ENCODE peak calls at places on chromosomes 7 and 10, in ten cellular contexts. One of them, this sample, is unnamed.

GRCh38 chr7:55552320-55553086 is 19.8 kb downstream of the VOPP1 start:
- DNase-seq in cardiac muscle cell: no peak
- DNase-seq in cardiac fibroblast: peak
- DNase-seq in fibroblast of pulmonary artery: peak
- DNase-seq in CD8-positive, alpha-beta T cell: no peak
- DNase-seq in lower leg skin: peak
- DNase-seq in A549: no peak
- DNase-seq in ovary: no peak
- DNase-seq in ascending aorta: peak
- DNase-seq in AG04450: no peak
- DNase-seq in this sample: peak

GRCh38 chr10:129236411-129236810 is 230.6 kb upstream of the MGMT start:
- DNase-seq in cardiac muscle cell: no peak
- DNase-seq in cardiac fibroblast: no peak
- DNase-seq in fibroblast of pulmonary artery: no peak
- DNase-seq in CD8-positive, alpha-beta T cell: no peak
- DNase-seq in lower leg skin: no peak
- DNase-seq in A549: no peak
- DNase-seq in ovary: no peak
- DNase-seq in ascending aorta: no peak
- DNase-seq in AG04450: no peak
- DNase-seq in this sample: no peak

GRCh38 chr10:32958992-32959703 is 1.1 kb upstream of the ITGB1 start:
- DNase-seq in cardiac muscle cell: no peak
- DNase-seq in cardiac fibroblast: peak
- DNase-seq in fibroblast of pulmonary artery: no peak
- DNase-seq in CD8-positive, alpha-beta T cell: no peak
- DNase-seq in lower leg skin: no peak
- DNase-seq in A549: no peak
- DNase-seq in ovary: no peak
- DNase-seq in ascending aorta: no peak
- DNase-seq in AG04450: no peak
- DNase-seq in this sample: no peak

GRCh38 chr10:122504551-122504950 is 43.2 kb downstream of the HTRA1 start:
- DNase-seq in cardiac muscle cell: no peak
- DNase-seq in cardiac fibroblast: peak
- DNase-seq in fibroblast of pulmonary artery: peak
- DNase-seq in CD8-positive, alpha-beta T cell: no peak
- DNase-seq in lower leg skin: peak
- DNase-seq in A549: peak
- DNase-seq in ovary: peak
- DNase-seq in ascending aorta: peak
- DNase-seq in AG04450: peak
- DNase-seq in this sample: peak

GRCh38 chr7:98286093-98286525 is 4.6 kb downstream of the BRI3 start:
- DNase-seq in cardiac muscle cell: no peak
- DNase-seq in cardiac fibroblast: peak
- DNase-seq in fibroblast of pulmonary artery: peak
- DNase-seq in CD8-positive, alpha-beta T cell: no peak
- DNase-seq in lower leg skin: peak
- DNase-seq in A549: no peak
- DNase-seq in ovary: peak
- DNase-seq in ascending aorta: peak
- DNase-seq in AG04450: no peak
- DNase-seq in this sample: peak

GRCh38 chr7:34061175-34061574 is 155.8 kb downstream of the BMPER start:
- DNase-seq in cardiac muscle cell: no peak
- DNase-seq in cardiac fibroblast: peak
- DNase-seq in fibroblast of pulmonary artery: peak
- DNase-seq in CD8-positive, alpha-beta T cell: no peak
- DNase-seq in lower leg skin: no peak
- DNase-seq in A549: peak
- DNase-seq in ovary: no peak
- DNase-seq in ascending aorta: no peak
- DNase-seq in AG04450: peak
- DNase-seq in this sample: peak

GRCh38 chr7:132393789-132394261 is 182.4 kb downstream of the PLXNA4 start:
- DNase-seq in cardiac muscle cell: no peak
- DNase-seq in cardiac fibroblast: no peak
- DNase-seq in fibroblast of pulmonary artery: peak
- DNase-seq in CD8-positive, alpha-beta T cell: no peak
- DNase-seq in lower leg skin: peak
- DNase-seq in A549: no peak
- DNase-seq in ovary: peak
- DNase-seq in ascending aorta: no peak
- DNase-seq in AG04450: no peak
- DNase-seq in this sample: no peak

GRCh38 chr7:21939858-21940322 is 5.8 kb downstream of the CDCA7L start:
- DNase-seq in cardiac muscle cell: no peak
- DNase-seq in cardiac fibroblast: no peak
- DNase-seq in fibroblast of pulmonary artery: no peak
- DNase-seq in CD8-positive, alpha-beta T cell: no peak
- DNase-seq in lower leg skin: no peak
- DNase-seq in A549: no peak
- DNase-seq in ovary: no peak
- DNase-seq in ascending aorta: no peak
- DNase-seq in AG04450: no peak
- DNase-seq in this sample: no peak

GRCh38 chr10:121648078-121648477 is 49.8 kb upstream of the FGFR2 start:
- DNase-seq in cardiac muscle cell: no peak
- DNase-seq in cardiac fibroblast: no peak
- DNase-seq in fibroblast of pulmonary artery: no peak
- DNase-seq in CD8-positive, alpha-beta T cell: no peak
- DNase-seq in lower leg skin: no peak
- DNase-seq in A549: no peak
- DNase-seq in ovary: no peak
- DNase-seq in ascending aorta: no peak
- DNase-seq in AG04450: no peak
- DNase-seq in this sample: no peak

GRCh38 chr10:49761789-49762565 is at the start of gene OGDHL:
- DNase-seq in cardiac muscle cell: peak
- DNase-seq in cardiac fibroblast: peak
- DNase-seq in fibroblast of pulmonary artery: peak
- DNase-seq in CD8-positive, alpha-beta T cell: no peak
- DNase-seq in lower leg skin: no peak
- DNase-seq in A549: no peak
- DNase-seq in ovary: peak
- DNase-seq in ascending aorta: no peak
- DNase-seq in AG04450: no peak
- DNase-seq in this sample: peak

GRCh38 chr10:72315611-72316385 is 38.9 kb downstream of the DNAJB12 start:
- DNase-seq in cardiac muscle cell: no peak
- DNase-seq in cardiac fibroblast: peak
- DNase-seq in fibroblast of pulmonary artery: peak
- DNase-seq in CD8-positive, alpha-beta T cell: no peak
- DNase-seq in lower leg skin: no peak
- DNase-seq in A549: no peak
- DNase-seq in ovary: peak
- DNase-seq in ascending aorta: no peak
- DNase-seq in AG04450: no peak
- DNase-seq in this sample: peak

GRCh38 chr10:69800109-69800508 is 1.6 kb upstream of the COL13A1 start:
- DNase-seq in cardiac muscle cell: peak
- DNase-seq in cardiac fibroblast: peak
- DNase-seq in fibroblast of pulmonary artery: peak
- DNase-seq in CD8-positive, alpha-beta T cell: no peak
- DNase-seq in lower leg skin: peak
- DNase-seq in A549: peak
- DNase-seq in ovary: peak
- DNase-seq in ascending aorta: no peak
- DNase-seq in AG04450: peak
- DNase-seq in this sample: peak

GRCh38 chr7:90520484-90520883 is 51.0 kb downstream of the PTTG1IP2 start:
- DNase-seq in cardiac muscle cell: peak
- DNase-seq in cardiac fibroblast: peak
- DNase-seq in fibroblast of pulmonary artery: peak
- DNase-seq in CD8-positive, alpha-beta T cell: no peak
- DNase-seq in lower leg skin: no peak
- DNase-seq in A549: no peak
- DNase-seq in ovary: no peak
- DNase-seq in ascending aorta: no peak
- DNase-seq in AG04450: no peak
- DNase-seq in this sample: peak

GRCh38 chr10:93481931-93482834 is at the start of gene MYOF:
- DNase-seq in cardiac muscle cell: peak
- DNase-seq in cardiac fibroblast: peak
- DNase-seq in fibroblast of pulmonary artery: peak
- DNase-seq in CD8-positive, alpha-beta T cell: peak
- DNase-seq in lower leg skin: peak
- DNase-seq in A549: peak
- DNase-seq in ovary: peak
- DNase-seq in ascending aorta: no peak
- DNase-seq in AG04450: peak
- DNase-seq in this sample: peak

GRCh38 chr7:30163231-30163894 is 28.6 kb downstream of the MTURN start:
- DNase-seq in cardiac muscle cell: peak
- DNase-seq in cardiac fibroblast: no peak
- DNase-seq in fibroblast of pulmonary artery: no peak
- DNase-seq in CD8-positive, alpha-beta T cell: no peak
- DNase-seq in lower leg skin: no peak
- DNase-seq in A549: no peak
- DNase-seq in ovary: no peak
- DNase-seq in ascending aorta: no peak
- DNase-seq in AG04450: no peak
- DNase-seq in this sample: no peak

GRCh38 chr10:7102084-7102483 is 308.8 kb downstream of the SFMBT2 start:
- DNase-seq in cardiac muscle cell: no peak
- DNase-seq in cardiac fibroblast: no peak
- DNase-seq in fibroblast of pulmonary artery: peak
- DNase-seq in CD8-positive, alpha-beta T cell: no peak
- DNase-seq in lower leg skin: no peak
- DNase-seq in A549: no peak
- DNase-seq in ovary: no peak
- DNase-seq in ascending aorta: no peak
- DNase-seq in AG04450: no peak
- DNase-seq in this sample: no peak
- TF ChIP-seq CTCF in cardiac muscle cell: no peak
- TF ChIP-seq CTCF in cardiac fibroblast: no peak
- TF ChIP-seq CTCF in fibroblast of pulmonary artery: no peak
- TF ChIP-seq CTCF in CD8-positive, alpha-beta T cell: no peak
- TF ChIP-seq CTCF in lower leg skin: no peak
- TF ChIP-seq CTCF in A549: no peak
- TF ChIP-seq CTCF in ovary: no peak
- TF ChIP-seq CTCF in ascending aorta: no peak
- TF ChIP-seq CTCF in AG04450: no peak
- TF ChIP-seq CTCF in this sample: no peak

DNA sequence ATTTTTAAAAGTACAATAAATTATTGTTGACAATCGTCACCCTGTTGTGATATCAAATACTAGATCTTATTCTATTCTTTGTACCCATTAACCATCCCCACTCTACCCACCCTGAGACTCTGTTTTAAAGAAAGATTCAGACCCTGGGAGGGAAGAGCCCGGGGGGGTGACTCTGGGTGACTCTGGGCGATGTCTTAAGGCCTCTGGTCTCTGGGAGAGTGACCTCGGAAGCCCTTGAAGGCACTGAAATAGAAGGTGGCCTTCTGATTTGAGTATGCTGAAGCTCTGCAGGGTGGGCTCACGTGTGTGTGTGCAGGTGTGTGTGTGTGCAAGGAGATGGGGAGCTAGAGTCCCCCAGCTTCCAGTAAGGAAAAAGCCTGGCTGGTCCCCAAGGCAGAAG is 9.7 kb downstream of the ADAP1 start:
- DNase-seq in cardiac muscle cell: no peak
- DNase-seq in cardiac fibroblast: no peak
- DNase-seq in fibroblast of pulmonary artery: no peak
- DNase-seq in CD8-positive, alpha-beta T cell: no peak
- DNase-seq in lower leg skin: no peak
- DNase-seq in A549: no peak
- DNase-seq in ovary: no peak
- DNase-seq in ascending aorta: no peak
- DNase-seq in AG04450: no peak
- DNase-seq in this sample: no peak
- H3K4me3 ChIP-seq in cardiac muscle cell: no peak
- H3K4me3 ChIP-seq in cardiac fibroblast: no peak
- H3K4me3 ChIP-seq in fibroblast of pulmonary artery: no peak
- H3K4me3 ChIP-seq in CD8-positive, alpha-beta T cell: no peak
- H3K4me3 ChIP-seq in lower leg skin: no peak
- H3K4me3 ChIP-seq in A549: no peak
- H3K4me3 ChIP-seq in ovary: no peak
- H3K4me3 ChIP-seq in ascending aorta: no peak
- H3K4me3 ChIP-seq in AG04450: no peak
- H3K4me3 ChIP-seq in this sample: no peak

GRCh38 chr10:112022196-112022595 is 161.4 kb downstream of the GPAM start:
- DNase-seq in cardiac muscle cell: no peak
- DNase-seq in cardiac fibroblast: peak
- DNase-seq in fibroblast of pulmonary artery: no peak
- DNase-seq in CD8-positive, alpha-beta T cell: no peak
- DNase-seq in lower leg skin: no peak
- DNase-seq in A549: no peak
- DNase-seq in ovary: no peak
- DNase-seq in ascending aorta: no peak
- DNase-seq in AG04450: no peak
- DNase-seq in this sample: no peak
- TF ChIP-seq CTCF in cardiac muscle cell: no peak
- TF ChIP-seq CTCF in cardiac fibroblast: no peak
- TF ChIP-seq CTCF in fibroblast of pulmonary artery: no peak
- TF ChIP-seq CTCF in CD8-positive, alpha-beta T cell: no peak
- TF ChIP-seq CTCF in lower leg skin: no peak
- TF ChIP-seq CTCF in A549: no peak
- TF ChIP-seq CTCF in ovary: no peak
- TF ChIP-seq CTCF in ascending aorta: no peak
- TF ChIP-seq CTCF in AG04450: no peak
- TF ChIP-seq CTCF in this sample: no peak

GRCh38 chr7:155192961-155193640 is 104.6 kb upstream of the INSIG1 start:
- DNase-seq in cardiac muscle cell: no peak
- DNase-seq in cardiac fibroblast: no peak
- DNase-seq in fibroblast of pulmonary artery: no peak
- DNase-seq in CD8-positive, alpha-beta T cell: no peak
- DNase-seq in lower leg skin: no peak
- DNase-seq in A549: no peak
- DNase-seq in ovary: no peak
- DNase-seq in ascending aorta: no peak
- DNase-seq in AG04450: no peak
- DNase-seq in this sample: no peak

GRCh38 chr7:155188821-155189599 is 108.7 kb upstream of the INSIG1 start:
- DNase-seq in cardiac muscle cell: no peak
- DNase-seq in cardiac fibroblast: peak
- DNase-seq in fibroblast of pulmonary artery: peak
- DNase-seq in CD8-positive, alpha-beta T cell: no peak
- DNase-seq in lower leg skin: no peak
- DNase-seq in A549: no peak
- DNase-seq in ovary: no peak
- DNase-seq in ascending aorta: no peak
- DNase-seq in AG04450: peak
- DNase-seq in this sample: peak

GRCh38 chr7:155189600-155189989 is 108.1 kb upstream of the INSIG1 start:
- DNase-seq in cardiac muscle cell: no peak
- DNase-seq in cardiac fibroblast: no peak
- DNase-seq in fibroblast of pulmonary artery: no peak
- DNase-seq in CD8-positive, alpha-beta T cell: no peak
- DNase-seq in lower leg skin: no peak
- DNase-seq in A549: no peak
- DNase-seq in ovary: no peak
- DNase-seq in ascending aorta: no peak
- DNase-seq in AG04450: no peak
- DNase-seq in this sample: no peak

GRCh38 chr7:155191901-155192478 is 105.7 kb upstream of the INSIG1 start:
- DNase-seq in cardiac muscle cell: no peak
- DNase-seq in cardiac fibroblast: no peak
- DNase-seq in fibroblast of pulmonary artery: no peak
- DNase-seq in CD8-positive, alpha-beta T cell: no peak
- DNase-seq in lower leg skin: no peak
- DNase-seq in A549: no peak
- DNase-seq in ovary: no peak
- DNase-seq in ascending aorta: no peak
- DNase-seq in AG04450: no peak
- DNase-seq in this sample: no peak

GRCh38 chr7:155190608-155191536 is 106.8 kb upstream of the INSIG1 start:
- DNase-seq in cardiac muscle cell: peak
- DNase-seq in cardiac fibroblast: peak
- DNase-seq in fibroblast of pulmonary artery: peak
- DNase-seq in CD8-positive, alpha-beta T cell: peak
- DNase-seq in lower leg skin: no peak
- DNase-seq in A549: peak
- DNase-seq in ovary: no peak
- DNase-seq in ascending aorta: no peak
- DNase-seq in AG04450: no peak
- DNase-seq in this sample: no peak
- H3K4me3 ChIP-seq in cardiac muscle cell: no peak
- H3K4me3 ChIP-seq in cardiac fibroblast: no peak
- H3K4me3 ChIP-seq in fibroblast of pulmonary artery: no peak
- H3K4me3 ChIP-seq in CD8-positive, alpha-beta T cell: no peak
- H3K4me3 ChIP-seq in lower leg skin: no peak
- H3K4me3 ChIP-seq in A549: peak
- H3K4me3 ChIP-seq in ovary: no peak
- H3K4me3 ChIP-seq in ascending aorta: no peak
- H3K4me3 ChIP-seq in AG04450: peak
- H3K4me3 ChIP-seq in this sample: no peak

This sample was measured in fibroblast of villous mesenchyme.